ENCODE peak calls at places on chromosomes 16 and 17, in eight cellular contexts. X, I, B, D, Y, L, W and Z are unnamed samples.

GRCh38 chr17:3659541-3660111 is 8.8 kb downstream of the TAX1BP3 start:
- DNase-seq in I (peak), L (peak), X (no peak), W (peak), B (no peak), D (peak), Y (peak), Z (peak)

GRCh38 chr16:17828012-17828411 is 357.3 kb upstream of the XYLT1 start:
- DNase-seq in X (no peak), D (no peak), Y (no peak), I (no peak), B (no peak), W (no peak), L (no peak), Z (no peak)

GRCh38 chr16:65598626-65599025 is 476.8 kb upstream of the CDH11 start:
- DNase-seq in X (no peak), Y (no peak), D (no peak), B (no peak), I (no peak), W (no peak), L (no peak), Z (no peak)

GRCh38 chr17:43025766-43026537 is 921 bp downstream of the RND2 start:
- DNase-seq in X (no peak), W (no peak), D (no peak), B (no peak), L (no peak), I (no peak), Y (no peak), Z (no peak)

GRCh38 chr16:17304814-17305169 is 166.0 kb downstream of the XYLT1 start:
- DNase-seq in D (no peak), I (no peak), W (no peak), X (no peak), L (no peak), Y (no peak), B (no peak), Z (no peak)

GRCh38 chr16:68000024-68000423 is 740 bp upstream of the DPEP2 start:
- DNase-seq in I (no peak), W (no peak), Y (no peak), B (no peak), D (no peak), L (no peak), X (no peak), Z (no peak)

GRCh38 chr17:50213026-50214015 is 11.9 kb upstream of the COL1A1 start:
- DNase-seq in B (peak), D (no peak), W (no peak), I (peak), L (no peak), X (no peak), Y (no peak), Z (no peak)

GRCh38 chr16:57630931-57631845 is 2.8 kb downstream of the ADGRG1 start:
- DNase-seq in Y (no peak), X (no peak), B (no peak), I (no peak), L (no peak), D (no peak), W (no peak), Z (no peak)

GRCh38 chr17:44363613-44364159 is at the start of gene FAM171A2:
- DNase-seq in I (peak), W (peak), Y (no peak), B (no peak), D (no peak), L (no peak), X (peak), Z (no peak)

GRCh38 chr17:72702136-72702735 is 390.3 kb downstream of the SLC39A11 start:
- DNase-seq in W (peak), I (no peak), B (no peak), D (no peak), L (no peak), X (no peak), Y (no peak), Z (no peak)

GRCh38 chr17:19551148-19551547 is 17.5 kb downstream of the SLC47A1 start:
- DNase-seq in X (no peak), D (no peak), B (no peak), Y (no peak), W (no peak), I (no peak), L (no peak), Z (no peak)

GRCh38 chr17:57268176-57268575 is 11.9 kb downstream of the MSI2 start:
- DNase-seq in X (no peak), I (no peak), B (no peak), W (no peak), D (no peak), Y (no peak), L (no peak), Z (no peak)

GRCh38 chr16:22014271-22014873 is 6.5 kb downstream of the MOSMO start:
- DNase-seq in X (no peak), B (no peak), D (no peak), W (no peak), L (no peak), Y (no peak), I (no peak), Z (no peak)

GRCh38 chr17:68600123-68600880 is 865 bp downstream of the FAM20A start:
- DNase-seq in B (no peak), W (peak), D (no peak), I (peak), Y (no peak), L (no peak), X (peak), Z (no peak)

GRCh38 chr17:51165680-51166197 is 472 bp upstream of the NME2 start:
- DNase-seq in I (no peak), X (peak), B (no peak), L (no peak), D (no peak), Y (no peak), W (peak), Z (no peak)

GRCh38 chr16:3954411-3954921 is 74.0 kb upstream of the CREBBP start:
- DNase-seq in D (no peak), X (no peak), W (no peak), Y (no peak), L (peak), I (no peak), B (no peak), Z (no peak)

GRCh38 chr17:57603978-57604377 is 141.1 kb downstream of the CCDC182 start:
- DNase-seq in X (no peak), B (peak), W (no peak), L (no peak), Y (peak), D (no peak), I (no peak), Z (no peak)

GRCh38 chr16:27382187-27382855 is 19.7 kb upstream of the IL21R start:
- DNase-seq in B (no peak), D (no peak), W (no peak), X (no peak), I (no peak), L (no peak), Y (no peak), Z (peak)

GRCh38 chr17:55238931-55239297 is 25.8 kb upstream of the HLF start:
- DNase-seq in L (no peak), W (peak), Y (no peak), I (no peak), D (no peak), X (no peak), B (no peak), Z (no peak)

GRCh38 chr16:50741225-50741807 is 570 bp upstream of the CYLD start:
- DNase-seq in B (no peak), W (no peak), Y (no peak), I (peak), X (no peak), L (no peak), D (no peak), Z (peak)

GRCh38 chr16:3959148-3959547 is 78.6 kb upstream of the CREBBP start:
- DNase-seq in D (no peak), Y (no peak), L (no peak), W (no peak), X (no peak), B (no peak), I (no peak), Z (no peak)

GRCh38 chr17:59221159-59221847 is 992 bp downstream of the GDPD1 start:
- DNase-seq in W (no peak), X (no peak), I (no peak), D (no peak), L (no peak), Y (no peak), B (no peak), Z (no peak)

GRCh38 chr16:9259914-9260608 is 168.6 kb downstream of the HAPSTR1 start:
- DNase-seq in X (no peak), I (no peak), Y (peak), W (no peak), B (no peak), D (no peak), L (peak), Z (no peak)

GRCh38 chr16:10675861-10676260 is 18.9 kb downstream of the TEKT5 start:
- DNase-seq in B (no peak), Y (no peak), I (no peak), L (no peak), W (no peak), D (no peak), X (no peak), Z (no peak)

GRCh38 chr16:21276090-21276489 is 2.0 kb downstream of the CRYM start:
- DNase-seq in Y (no peak), D (no peak), I (no peak), W (no peak), L (no peak), B (no peak), X (peak), Z (no peak)

GRCh38 chr16:71406316-71406715 is 35.5 kb downstream of the TLE7 start:
- DNase-seq in B (no peak), W (no peak), Y (no peak), I (no peak), L (no peak), X (no peak), D (no peak), Z (no peak)

GRCh38 chr16:49574826-49575225 is 201.2 kb downstream of the C16orf78 start:
- DNase-seq in L (no peak), D (no peak), Y (no peak), B (no peak), X (no peak), W (no peak), I (no peak), Z (no peak)

GRCh38 chr17:65037157-65037556 is 19.4 kb downstream of the GNA13 start:
- DNase-seq in L (no peak), I (no peak), W (no peak), B (no peak), D (no peak), X (no peak), Y (no peak), Z (no peak)

GRCh38 chr17:65035704-65036103 is 20.8 kb downstream of the GNA13 start:
- DNase-seq in W (no peak), X (no peak), B (no peak), L (no peak), D (no peak), I (no peak), Y (no peak), Z (no peak)

GRCh38 chr17:65030618-65031017 is 25.9 kb downstream of the GNA13 start:
- DNase-seq in W (no peak), L (no peak), D (no peak), I (no peak), Y (no peak), X (no peak), B (no peak), Z (no peak)

GRCh38 chr17:65039349-65039988 is 17.1 kb downstream of the GNA13 start:
- DNase-seq in X (no peak), D (no peak), L (no peak), B (peak), W (no peak), Y (no peak), I (no peak), Z (no peak)

DNA sequence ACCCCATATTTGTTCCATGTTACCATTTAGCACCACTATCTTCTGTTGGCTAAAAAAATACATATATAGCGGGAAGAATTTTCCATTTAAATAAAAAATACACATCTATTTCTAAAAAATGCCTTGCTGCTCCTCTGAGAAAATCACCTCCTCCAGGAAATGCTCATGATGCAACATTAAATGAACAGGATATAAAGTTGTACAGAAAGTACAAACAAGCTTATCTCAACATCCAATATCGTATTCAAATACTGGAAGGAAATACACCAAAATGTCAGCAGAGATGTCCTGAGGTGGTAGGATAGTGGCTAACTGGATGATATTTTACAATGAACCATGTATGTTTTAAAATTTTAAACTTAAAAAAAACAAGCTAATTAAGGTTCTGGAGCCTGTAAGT is 21.3 kb downstream of the GNA13 start:
- DNase-seq in X (no peak), Y (no peak), D (no peak), L (no peak), I (no peak), B (no peak), W (no peak), Z (no peak)
- H3K4me3 ChIP-seq in X (no peak), Y (no peak), D (no peak), L (no peak), I (no peak), B (no peak), W (no peak), Z (no peak)

GRCh38 chr17:80431246-80432195 is 16.6 kb downstream of the ENDOV start:
- DNase-seq in B (no peak), L (no peak), Y (no peak), D (no peak), I (no peak), X (no peak), W (no peak), Z (no peak)
- TF ChIP-seq POLR2A in B (no peak), L (no peak), Y (no peak), D (no peak), I (no peak), X (no peak), W (no peak), Z (no peak)

GRCh38 chr16:23826528-23827244 is 9.1 kb upstream of the PRKCB start:
- DNase-seq in B (peak), X (no peak), D (no peak), Y (no peak), W (no peak), L (no peak), I (no peak), Z (peak)
- H3K4me3 ChIP-seq in B (peak), X (no peak), D (no peak), Y (no peak), W (no peak), L (no peak), I (no peak), Z (no peak)

GRCh38 chr17:81961087-81961514 is at the start of gene NOTUM:
- DNase-seq in D (no peak), L (no peak), I (no peak), B (no peak), X (peak), Y (no peak), W (peak), Z (no peak)
- TF ChIP-seq POLR2A in D (no peak), L (no peak), I (no peak), B (no peak), X (no peak), Y (no peak), W (no peak), Z (no peak)

GRCh38 chr17:17709815-17710321 is 28.6 kb downstream of the RAI1 start:
- DNase-seq in Y (no peak), W (no peak), L (no peak), D (no peak), X (no peak), B (no peak), I (no peak), Z (no peak)

GRCh38 chr17:17711708-17712141 is 30.5 kb downstream of the RAI1 start:
- DNase-seq in D (no peak), X (no peak), Y (no peak), L (no peak), W (no peak), B (no peak), I (no peak), Z (no peak)

GRCh38 chr17:17708816-17709215 is 27.6 kb downstream of the RAI1 start:
- DNase-seq in X (no peak), Y (no peak), B (no peak), D (no peak), W (no peak), L (no peak), I (no peak), Z (no peak)

GRCh38 chr17:17710728-17711541 is 29.7 kb downstream of the RAI1 start:
- DNase-seq in D (no peak), W (peak), I (peak), X (peak), Y (peak), L (no peak), B (no peak), Z (no peak)

DNA sequence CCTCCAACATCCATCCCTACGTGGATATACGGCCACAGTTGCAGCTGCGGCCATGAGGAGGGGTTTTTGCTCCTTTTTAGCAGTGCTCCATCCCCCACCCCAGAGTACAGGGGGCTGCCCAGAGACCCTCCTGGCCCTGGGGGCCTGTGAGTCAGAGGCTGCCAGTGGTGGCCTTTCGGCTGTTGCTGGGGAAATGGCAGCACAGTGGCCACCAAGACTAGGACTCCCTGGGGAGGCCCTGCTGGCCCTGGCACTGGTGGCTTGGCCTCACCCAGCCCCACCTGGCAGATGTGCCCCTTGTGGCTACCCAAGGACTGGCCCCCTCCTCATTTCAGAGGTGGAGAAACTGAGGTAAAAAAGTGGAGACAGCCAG is 29.1 kb downstream of the RAI1 start:
- DNase-seq in W (no peak), D (no peak), I (no peak), L (no peak), Y (no peak), B (no peak), X (no peak), Z (no peak)
- H3K4me3 ChIP-seq in W (no peak), D (no peak), I (no peak), L (no peak), Y (no peak), B (no peak), X (no peak), Z (no peak)

GRCh38 chr17:48553190-48553547 is 8.3 kb upstream of the HOXB2 start:
- DNase-seq in B (no peak), D (no peak), X (no peak), Y (no peak), L (no peak), I (no peak), W (no peak), Z (no peak)

GRCh38 chr17:48553837-48554236 is 8.9 kb upstream of the HOXB2 start:
- DNase-seq in W (no peak), I (no peak), L (no peak), B (no peak), Y (no peak), X (no peak), D (no peak), Z (no peak)

GRCh38 chr17:48551206-48551597 is 6.3 kb upstream of the HOXB2 start:
- DNase-seq in Y (no peak), X (no peak), B (no peak), L (no peak), I (no peak), D (no peak), W (no peak), Z (no peak)

GRCh38 chr17:48551601-48552452 is 6.9 kb upstream of the HOXB2 start:
- DNase-seq in L (no peak), I (no peak), Y (no peak), W (no peak), B (no peak), X (no peak), D (no peak), Z (no peak)

GRCh38 chr17:48552453-48553189 is 7.7 kb upstream of the HOXB2 start:
- DNase-seq in B (no peak), D (no peak), L (no peak), W (no peak), Y (no peak), X (no peak), I (no peak), Z (no peak)
- TF ChIP-seq POLR2A in B (no peak), D (no peak), L (no peak), W (no peak), Y (no peak), X (no peak), I (no peak), Z (no peak)

DNA sequence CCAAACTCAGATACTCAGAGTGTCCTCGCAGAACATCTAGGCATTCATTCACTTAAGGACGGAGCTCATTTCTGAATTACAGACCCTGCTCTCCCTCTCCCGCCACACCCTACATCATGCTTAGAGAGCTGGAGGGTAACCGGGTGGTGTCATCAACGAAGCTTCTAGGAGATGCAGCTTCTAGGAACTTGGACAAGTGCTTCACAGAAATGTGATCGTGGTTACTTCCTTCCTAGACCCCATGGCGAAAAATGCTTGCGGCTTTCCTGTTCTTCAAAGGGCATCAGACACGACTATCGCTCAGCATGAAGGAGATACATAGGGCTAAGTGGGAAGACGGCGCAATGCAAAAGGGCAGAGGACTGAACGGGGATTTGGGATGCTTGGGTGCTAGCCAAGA is 126.8 kb downstream of the ZFHX3 start:
- DNase-seq in I (no peak), D (no peak), L (no peak), X (no peak), W (no peak), B (no peak), Y (no peak), Z (no peak)
- H3K4me3 ChIP-seq in I (no peak), D (no peak), L (no peak), X (no peak), W (no peak), B (no peak), Y (no peak), Z (no peak)

DNA sequence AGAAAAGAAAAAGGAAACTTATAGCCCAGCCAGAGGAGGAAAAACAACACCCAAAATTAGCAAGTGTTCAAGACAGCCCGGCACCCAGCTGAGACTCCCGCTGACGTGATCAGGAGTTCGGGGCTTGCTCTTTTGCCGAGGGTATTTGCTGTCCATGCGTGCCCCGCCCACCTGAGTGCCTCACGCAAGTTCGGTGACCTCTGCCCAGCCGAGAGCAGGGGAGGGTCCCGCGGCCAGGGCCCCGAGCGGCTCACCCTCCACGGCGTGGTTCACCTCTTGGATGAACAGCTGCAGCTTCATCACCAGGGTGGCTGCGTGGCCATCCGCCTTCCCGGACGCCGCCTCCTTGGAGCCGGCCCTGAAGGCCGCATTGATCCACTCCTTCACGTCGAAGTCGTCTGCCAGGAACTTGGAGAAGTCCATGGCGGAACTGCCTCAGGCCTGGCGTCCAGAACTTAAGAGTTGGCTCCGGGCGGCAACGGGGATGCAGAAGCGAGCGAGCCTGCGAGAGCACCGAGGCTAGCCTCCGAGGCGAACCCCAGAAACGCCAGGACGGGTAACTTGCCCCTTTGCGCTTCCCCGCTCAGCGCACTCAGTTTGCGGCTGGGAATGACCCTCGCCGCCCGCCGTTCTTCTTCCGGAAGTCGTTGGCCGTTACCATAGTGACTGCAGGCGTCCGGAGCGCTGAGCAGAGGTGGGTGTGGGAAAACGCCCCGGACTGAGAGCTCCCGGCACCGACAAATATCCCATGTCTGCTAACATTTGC is at the start of gene COG7:
- DNase-seq in W (peak), I (peak), D (peak), Y (peak), L (peak), X (peak), B (peak), Z (peak)
- TF ChIP-seq POLR2A in W (peak), I (peak), D (no peak), Y (peak), L (no peak), X (peak), B (peak), Z (no peak)